ENCODE peak calls at places on chromosomes 6 and 20, in ten cellular contexts. S, R, X, D, W, N, E, Y, T and U are unnamed samples. For H3K4me1, the result is how much of the 10 kb centered on the place peaks cover.

GRCh38 chr6:143538374-143538773 is 26.9 kb upstream of the FUCA2 start:
- DNase-seq in S (no peak), R (no peak), X (no peak), D (no peak), W (no peak), N (no peak), E (no peak), Y (no peak), T (no peak), U (no peak)

GRCh38 chr6:153816306-153816845 is 222.7 kb upstream of the OPRM1 start:
- DNase-seq in S (no peak), R (no peak), X (peak), D (no peak), W (no peak), N (no peak), E (peak), Y (no peak), T (no peak), U (no peak)

GRCh38 chr6:130760006-130760405 is 67.2 kb upstream of the SMLR1 start:
- DNase-seq in S (no peak), R (peak), X (no peak), D (no peak), W (no peak), N (no peak), E (no peak), Y (no peak), T (no peak), U (no peak)

GRCh38 chr20:36472656-36473071 is 68.7 kb upstream of the MYL9 start:
- DNase-seq in S (peak), R (peak), X (peak), D (peak), W (peak), N (peak), E (no peak), Y (no peak), T (peak), U (peak)

GRCh38 chr6:87718662-87719433 is 16.8 kb upstream of the AKIRIN2 start:
- DNase-seq in S (no peak), R (no peak), X (no peak), D (peak), W (no peak), N (no peak), E (no peak), Y (no peak), T (no peak), U (no peak)

GRCh38 chr20:9051508-9051907 is 17.4 kb upstream of the PLCB4 start:
- DNase-seq in S (no peak), R (peak), X (no peak), D (no peak), W (no peak), N (no peak), E (no peak), Y (no peak), T (no peak), U (no peak)

GRCh38 chr20:57735831-57736737 is 26.3 kb upstream of the PMEPA1 start:
- DNase-seq in S (no peak), R (no peak), X (no peak), D (no peak), W (no peak), N (no peak), E (no peak), Y (peak), T (no peak), U (no peak)

GRCh38 chr6:124260337-124260736 is 456.7 kb downstream of the NKAIN2 start:
- DNase-seq in S (no peak), R (no peak), X (no peak), D (no peak), W (no peak), N (no peak), E (no peak), Y (no peak), T (no peak), U (no peak)

GRCh38 chr20:63977392-63978276 is 1.8 kb downstream of the SAMD10 start:
- DNase-seq in S (no peak), R (peak), X (no peak), D (no peak), W (peak), N (peak), E (peak), Y (peak), T (no peak), U (peak)

GRCh38 chr20:10637062-10637559 is 36.7 kb downstream of the JAG1 start:
- DNase-seq in S (peak), R (peak), X (no peak), D (no peak), W (no peak), N (no peak), E (no peak), Y (no peak), T (no peak), U (peak)

GRCh38 chr6:7454696-7455095 is 65.1 kb downstream of the RIOK1 start:
- DNase-seq in S (no peak), R (no peak), X (no peak), D (no peak), W (no peak), N (no peak), E (no peak), Y (no peak), T (no peak), U (no peak)

GRCh38 chr6:86961432-86962200 is 24.3 kb downstream of the HTR1E start:
- DNase-seq in S (no peak), R (peak), X (no peak), D (no peak), W (no peak), N (no peak), E (no peak), Y (no peak), T (no peak), U (no peak)

GRCh38 chr20:14344746-14345145 is 7.3 kb upstream of the FLRT3 start:
- DNase-seq in S (no peak), R (no peak), X (no peak), D (no peak), W (no peak), N (no peak), E (no peak), Y (no peak), T (no peak), U (no peak)

GRCh38 chr20:31494131-31494530 is 19.0 kb downstream of the REM1 start:
- DNase-seq in S (no peak), R (peak), X (no peak), D (no peak), W (no peak), N (peak), E (no peak), Y (no peak), T (no peak), U (no peak)

GRCh38 chr6:17226766-17227338 is 54.3 kb upstream of the RBM24 start:
- DNase-seq in S (no peak), R (no peak), X (no peak), D (no peak), W (no peak), N (no peak), E (no peak), Y (no peak), T (no peak), U (no peak)

GRCh38 chr6:169172946-169173345 is 80.7 kb downstream of the THBS2 start:
- DNase-seq in S (no peak), R (no peak), X (no peak), D (no peak), W (no peak), N (no peak), E (no peak), Y (no peak), T (no peak), U (no peak)

GRCh38 chr20:44642203-44643153 is 9.0 kb downstream of the ADA start:
- DNase-seq in S (peak), R (peak), X (peak), D (peak), W (no peak), N (peak), E (peak), Y (peak), T (peak), U (peak)

GRCh38 chr6:28254340-28254618 is 2.2 kb upstream of the ZKSCAN4 start:
- DNase-seq in S (no peak), R (no peak), X (no peak), D (no peak), W (no peak), N (no peak), E (no peak), Y (no peak), T (no peak), U (no peak)

GRCh38 chr6:99613705-99614429 is 7.2 kb downstream of the PRDM13 start:
- DNase-seq in S (no peak), R (no peak), X (no peak), D (no peak), W (peak), N (no peak), E (no peak), Y (no peak), T (no peak), U (peak)

GRCh38 chr6:110682460-110682853 is 132.8 kb downstream of the CDK19 start:
- DNase-seq in S (peak), R (peak), X (peak), D (peak), W (no peak), N (no peak), E (peak), Y (no peak), T (no peak), U (no peak)

GRCh38 chr6:73285674-73286283 is 22.8 kb upstream of the KHDC1 start:
- DNase-seq in S (no peak), R (peak), X (no peak), D (no peak), W (no peak), N (no peak), E (no peak), Y (no peak), T (no peak), U (no peak)

GRCh38 chr6:71400852-71401251 is 112.2 kb downstream of the OGFRL1 start:
- DNase-seq in S (no peak), R (peak), X (no peak), D (no peak), W (no peak), N (no peak), E (no peak), Y (no peak), T (no peak), U (no peak)

GRCh38 chr6:24425091-24425490 is 22.4 kb downstream of the MRS2 start:
- DNase-seq in S (no peak), R (no peak), X (no peak), D (no peak), W (no peak), N (no peak), E (no peak), Y (no peak), T (no peak), U (no peak)

GRCh38 chr20:38842558-38842981 is 37.1 kb downstream of the PPP1R16B start:
- DNase-seq in S (no peak), R (no peak), X (peak), D (peak), W (no peak), N (peak), E (no peak), Y (no peak), T (no peak), U (peak)

GRCh38 chr20:53939554-53940355 is 130.6 kb downstream of the BCAS1 start:
- DNase-seq in S (peak), R (peak), X (peak), D (peak), W (peak), N (peak), E (peak), Y (peak), T (peak), U (peak)

GRCh38 chr6:40160826-40161225 is 226.6 kb upstream of the MOCS1 start:
- DNase-seq in S (no peak), R (no peak), X (no peak), D (no peak), W (no peak), N (no peak), E (no peak), Y (no peak), T (no peak), U (no peak)

GRCh38 chr20:1830240-1830639 is 65.0 kb upstream of the SIRPA start:
- DNase-seq in S (peak), R (peak), X (no peak), D (no peak), W (no peak), N (no peak), E (peak), Y (no peak), T (no peak), U (no peak)

GRCh38 chr20:37295595-37295994 is 6.1 kb downstream of the MANBAL start:
- DNase-seq in S (no peak), R (peak), X (no peak), D (no peak), W (no peak), N (no peak), E (no peak), Y (no peak), T (no peak), U (no peak)

GRCh38 chr6:117906905-117907599 is at the start of gene SLC35F1:
- DNase-seq in S (peak), R (peak), X (peak), D (no peak), W (peak), N (no peak), E (peak), Y (peak), T (peak), U (peak)

GRCh38 chr6:4313044-4313686 is 177.8 kb upstream of the ECI2 start:
- DNase-seq in S (no peak), R (peak), X (no peak), D (peak), W (no peak), N (no peak), E (peak), Y (no peak), T (no peak), U (no peak)

GRCh38 chr6:108995296-108995695 is 99.3 kb downstream of the SESN1 start:
- DNase-seq in S (no peak), R (no peak), X (no peak), D (no peak), W (no peak), N (no peak), E (no peak), Y (no peak), T (no peak), U (no peak)

GRCh38 chr6:141107562-141108160 is 1025.1 kb upstream of the GJE1 start:
- DNase-seq in S (no peak), R (peak), X (no peak), D (no peak), W (no peak), N (no peak), E (no peak), Y (no peak), T (no peak), U (no peak)

GRCh38 chr6:129432738-129433137 is 277.2 kb downstream of the ARHGAP18 start:
- DNase-seq in S (no peak), R (no peak), X (no peak), D (no peak), W (no peak), N (no peak), E (no peak), Y (no peak), T (no peak), U (no peak)

GRCh38 chr6:46788791-46789190 is 4.4 kb upstream of the MEP1A start:
- DNase-seq in S (no peak), R (peak), X (no peak), D (no peak), W (no peak), N (no peak), E (no peak), Y (no peak), T (no peak), U (no peak)

DNA sequence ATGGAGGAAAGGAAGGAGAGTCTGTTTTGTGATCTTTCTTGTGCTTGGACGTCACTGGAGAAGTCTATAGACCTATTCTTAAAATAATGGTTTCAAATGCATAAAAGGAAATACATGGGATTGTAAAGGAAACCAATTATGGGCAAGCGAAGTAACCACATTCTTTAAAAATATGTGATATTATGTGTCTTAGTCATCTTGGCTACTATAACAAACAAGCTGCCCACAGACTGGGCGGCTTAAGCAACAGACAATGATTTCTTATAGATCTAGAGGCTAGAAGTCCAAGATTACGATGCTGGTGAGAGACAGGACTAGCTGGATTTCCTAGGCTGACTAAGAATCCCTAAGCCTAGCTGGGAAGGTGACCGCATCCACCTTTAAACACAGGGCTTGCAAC is 49.4 kb upstream of the CD83 start:
- DNase-seq in S (no peak), R (peak), X (no peak), D (no peak), W (no peak), N (no peak), E (no peak), Y (no peak), T (no peak), U (no peak)
- H3K4me3 ChIP-seq in S (no peak), R (no peak), X (no peak), D (no peak), W (no peak), N (no peak), E (no peak), Y (no peak), T (no peak), U (no peak)

GRCh38 chr6:106112446-106112845 is 26.3 kb downstream of the PRDM1 start:
- DNase-seq in S (no peak), R (peak), X (no peak), D (no peak), W (no peak), N (no peak), E (no peak), Y (no peak), T (no peak), U (no peak)
- H3K4me1 ChIP-seq in S (under half), R (under half), X (under half), D (under half), W (under half), N (under half), E (under half), Y (under half), T (under half), U (under half)

DNA sequence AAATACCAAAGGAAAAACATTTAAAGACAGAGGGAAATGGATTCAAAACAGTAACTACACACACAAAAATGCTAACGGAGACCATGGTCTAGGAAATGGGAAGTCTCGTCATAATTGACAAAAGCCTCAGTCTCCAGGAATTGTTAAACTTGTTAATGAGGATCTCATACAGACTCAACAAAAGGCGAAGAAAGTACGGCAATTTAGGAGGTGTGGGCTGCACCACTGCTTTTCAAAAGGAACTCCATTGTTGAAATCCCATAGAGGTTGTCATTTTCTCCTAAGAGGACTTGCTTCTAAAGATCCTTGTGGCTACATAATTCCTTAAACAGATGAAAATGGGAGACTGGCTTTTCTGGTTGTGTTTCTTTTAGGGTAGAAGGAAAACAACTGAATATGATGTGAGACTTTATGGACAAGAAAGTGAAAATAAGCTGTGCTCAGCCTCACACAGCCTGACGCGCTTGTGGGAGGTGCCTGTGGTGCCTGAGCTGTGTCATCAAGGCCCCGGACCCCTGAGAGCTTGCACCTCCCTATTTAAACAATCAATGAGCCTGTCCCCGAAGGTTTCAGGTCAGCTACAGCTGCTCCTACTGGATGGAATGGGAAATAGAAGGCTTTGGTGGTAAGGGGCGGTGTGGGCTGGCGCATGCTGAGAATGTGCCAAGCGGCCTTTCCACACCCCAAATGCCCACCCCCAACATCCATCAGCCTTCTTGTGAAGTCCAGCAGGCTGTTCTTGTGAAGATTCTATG is 2.5 kb upstream of the CLDN20 start:
- DNase-seq in S (no peak), R (peak), X (no peak), D (no peak), W (no peak), N (no peak), E (no peak), Y (no peak), T (no peak), U (no peak)
- TF ChIP-seq CTCF in S (no peak), R (no peak), X (no peak), D (no peak), W (no peak), N (no peak), E (no peak), Y (no peak), T (no peak), U (no peak)

DNA sequence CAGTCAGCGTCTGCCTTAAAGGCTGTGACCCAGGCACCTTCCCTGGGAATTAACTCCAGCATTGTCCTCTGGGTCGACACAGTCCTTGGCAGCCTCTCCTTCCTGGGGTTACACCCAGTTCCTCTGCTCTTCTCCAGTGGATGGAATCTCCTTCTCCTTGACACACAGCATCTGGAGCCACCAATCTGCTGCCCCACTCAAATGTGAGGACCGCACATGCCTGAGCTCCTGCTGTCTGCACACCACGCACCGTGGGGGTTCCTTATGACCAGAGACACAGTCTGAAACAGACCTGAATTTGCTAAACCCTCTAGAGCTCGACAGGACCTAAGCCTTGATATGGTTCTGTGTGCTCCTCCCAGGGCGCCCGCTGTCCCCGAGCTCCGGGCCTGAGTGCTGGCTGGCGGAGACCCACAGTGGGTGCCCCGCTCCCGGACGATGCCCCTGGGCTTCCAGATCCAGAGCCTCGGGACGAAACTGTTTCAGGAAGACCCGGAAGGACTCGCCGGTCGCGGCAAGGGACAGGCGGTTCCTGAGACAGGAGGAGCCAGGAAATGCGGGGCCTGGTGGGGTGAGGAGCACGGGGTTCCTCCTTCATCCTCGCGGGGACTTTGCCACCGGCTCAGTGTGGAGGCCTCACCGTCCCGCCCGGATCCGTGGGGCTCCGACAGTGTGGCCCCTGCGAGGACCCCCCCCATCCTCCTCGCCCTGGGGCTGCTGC is 2.5 kb upstream of the RAET1G start:
- DNase-seq in S (peak), R (peak), X (no peak), D (peak), W (no peak), N (peak), E (no peak), Y (no peak), T (peak), U (peak)
- H3K4me3 ChIP-seq in S (peak), R (peak), X (peak), D (peak), W (peak), N (peak), E (peak), Y (peak), T (peak), U (peak)

DNA sequence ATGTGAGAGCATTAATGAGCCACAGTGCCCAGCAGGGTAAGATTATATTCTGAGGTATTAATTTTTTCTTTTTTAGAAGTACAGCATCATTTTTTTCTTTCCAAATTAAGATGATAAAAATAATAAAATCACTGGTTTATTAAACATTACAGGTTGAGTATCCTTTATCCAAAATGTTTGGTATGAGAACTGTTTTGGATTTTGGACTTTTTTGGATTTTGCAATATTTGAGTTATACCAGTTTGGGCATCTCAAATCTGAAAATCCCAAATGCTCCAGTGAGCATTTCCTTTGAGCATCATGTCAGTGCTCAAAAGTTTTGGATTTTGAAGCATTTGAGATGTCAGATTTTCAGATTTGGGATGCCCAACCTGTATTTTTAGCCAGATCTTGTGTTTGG is 44.4 kb downstream of the ENPP1 start:
- DNase-seq in S (no peak), R (no peak), X (no peak), D (no peak), W (no peak), N (no peak), E (no peak), Y (no peak), T (no peak), U (no peak)
- H3K4me1 ChIP-seq in S (under half), R (under half), X (under half), D (under half), W (under half), N (under half), E (under half), Y (under half), T (under half), U (under half)